ENCODE peak calls at places on chromosomes 6 and 20, in nine cellular contexts. S is AG08396; G is MM.1S; U is T47D; H is endothelial cell; I is effector CD8-positive, alpha-beta T cell; W is activated naive CD4-positive, alpha-beta T cell; N is astrocyte; Y is activated T-cell treated with anti-CD3 and anti-CD28 coated beads for 48 hours. F is an unnamed sample.

GRCh38 chr20:32613596-32614053 is 28.5 kb upstream of the NOL4L start:
- DNase-seq in S (no peak), G (no peak), U (no peak), H (no peak), I (no peak), W (no peak), N (no peak), Y (no peak), F (no peak)

GRCh38 chr6:38391206-38391908 is 248.4 kb downstream of the BTBD9 start:
- DNase-seq in S (no peak), G (no peak), U (no peak), H (no peak), I (no peak), W (no peak), N (peak), Y (no peak), F (no peak)

GRCh38 chr6:51753635-51754034 is 333.8 kb downstream of the PKHD1 start:
- DNase-seq in S (no peak), G (no peak), U (peak), H (peak), I (no peak), W (no peak), N (no peak), Y (no peak), F (no peak)

GRCh38 chr6:42260972-42261371 is 43.3 kb upstream of the MRPS10 start:
- DNase-seq in S (peak), G (no peak), U (peak), H (peak), I (no peak), W (peak), N (no peak), Y (peak), F (no peak)

GRCh38 chr6:115195239-115195638 is 852.4 kb upstream of the HS3ST5 start:
- DNase-seq in S (no peak), G (no peak), U (no peak), H (no peak), I (no peak), W (no peak), N (no peak), Y (no peak), F (no peak)

GRCh38 chr6:169250660-169251059 is 3.0 kb downstream of the THBS2 start:
- DNase-seq in S (peak), G (no peak), U (peak), H (no peak), I (no peak), W (no peak), N (peak), Y (no peak), F (no peak)

GRCh38 chr6:152404458-152404857 is 232.7 kb downstream of the SYNE1 start:
- DNase-seq in S (no peak), G (no peak), U (no peak), H (no peak), I (no peak), W (no peak), N (no peak), Y (no peak), F (no peak)

GRCh38 chr20:41469868-41470267 is 103.2 kb upstream of the EMILIN3 start:
- DNase-seq in S (no peak), G (no peak), U (no peak), H (no peak), I (no peak), W (no peak), N (no peak), Y (no peak), F (no peak)

GRCh38 chr6:44960898-44961297 is 367.2 kb upstream of the RUNX2 start:
- DNase-seq in S (peak), G (peak), U (no peak), H (no peak), I (no peak), W (no peak), N (no peak), Y (no peak), F (no peak)

GRCh38 chr6:35055906-35056305 is 85.2 kb downstream of the TCP11 start:
- DNase-seq in S (no peak), G (no peak), U (no peak), H (no peak), I (no peak), W (no peak), N (no peak), Y (no peak), F (no peak)

F was measured in GM12892.